ENCODE peak calls at places on chromosomes 3 and 15, in six cellular contexts. R is adipocyte, V is right lobe of liver, S is fibroblast of lung, L is iPS DF 6.9, T is psoas muscle. K is an unnamed sample.

GRCh38 chr15:39783244-39783820 is 691 bp upstream of the FSIP1 start:
- DNase-seq in R (peak; percentile 42), V (no peak), S (no peak), L (no peak), T (no peak), K (no peak)

GRCh38 chr3:120094776-120095225 is 554 bp upstream of the GSK3B start:
- DNase-seq in R (peak; percentile 100), V (peak; percentile 99), S (peak; percentile 100), L (peak; percentile 98), T (peak; percentile 99), K (peak; percentile 100)

GRCh38 chr3:1439395-1439794 is 346.6 kb downstream of the CNTN6 start:
- DNase-seq in R (no peak), V (no peak), S (no peak), L (no peak), T (no peak), K (no peak)

GRCh38 chr3:32951410-32951811 is at the start of gene CCR4:
- DNase-seq in R (no peak), V (no peak), S (no peak), L (no peak), T (no peak), K (no peak)

GRCh38 chr15:90338483-90338980 is 13.6 kb upstream of the ZNF774 start:
- DNase-seq in R (no peak), V (no peak), S (no peak), L (no peak), T (no peak), K (no peak)

GRCh38 chr15:85837011-85837433 is 42.3 kb upstream of the KLHL25 start:
- DNase-seq in R (no peak), V (no peak), S (no peak), L (no peak), T (no peak), K (no peak)

GRCh38 chr15:29573197-29573838 is 248.9 kb downstream of the TJP1 start:
- DNase-seq in R (no peak), V (no peak), S (no peak), L (no peak), T (no peak), K (no peak)

GRCh38 chr15:52445553-52445952 is 83.1 kb downstream of the MYO5A start:
- DNase-seq in R (no peak), V (no peak), S (no peak), L (no peak), T (no peak), K (no peak)

GRCh38 chr15:44550256-44550655 is 13.3 kb downstream of the EIF3J start:
- DNase-seq in R (peak; percentile 63), V (no peak), S (peak; percentile 62), L (no peak), T (no peak), K (no peak)

GRCh38 chr3:46348811-46349482 is 5.0 kb upstream of the CCR2 start:
- DNase-seq in R (no peak), V (no peak), S (no peak), L (no peak), T (no peak), K (no peak)

GRCh38 chr3:113166719-113167492 is 44.5 kb upstream of the BOC start:
- DNase-seq in R (peak; percentile 90), V (no peak), S (peak; percentile 73), L (peak; percentile 20), T (peak; percentile 29), K (peak; percentile 50)

GRCh38 chr3:79866162-79866561 is 98.4 kb upstream of the ROBO1 start:
- DNase-seq in R (no peak), V (no peak), S (no peak), L (no peak), T (no peak), K (no peak)

GRCh38 chr3:188788621-188789081 is 383.1 kb upstream of the TPRG1 start:
- DNase-seq in R (peak; percentile 65), V (no peak), S (peak; percentile 92), L (no peak), T (no peak), K (no peak)

GRCh38 chr15:97961067-97961954 is 808 bp downstream of the ARRDC4 start:
- DNase-seq in R (peak; percentile 59), V (peak; percentile 70), S (peak; percentile 25), L (no peak), T (peak; percentile 69), K (peak; percentile 75)

GRCh38 chr3:10745392-10745791 is 70.6 kb upstream of the SLC6A11 start:
- DNase-seq in R (no peak), V (no peak), S (no peak), L (no peak), T (no peak), K (no peak)

GRCh38 chr3:39707314-39707909 is 102.0 kb upstream of the MYRIP start:
- DNase-seq in R (peak; percentile 80), V (no peak), S (peak; percentile 17), L (no peak), T (no peak), K (no peak)

GRCh38 chr3:190811775-190812480 is 50.6 kb downstream of the GMNC start:
- DNase-seq in R (peak; percentile 89), V (peak; percentile 57), S (peak; percentile 81), L (peak; percentile 52), T (no peak), K (no peak)

GRCh38 chr3:171088984-171089754 is 62.6 kb upstream of the SLC2A2 start:
- DNase-seq in R (peak; percentile 62), V (no peak), S (peak; percentile 80), L (no peak), T (no peak), K (no peak)

GRCh38 chr15:72813345-72814004 is 29.9 kb upstream of the ADPGK start:
- DNase-seq in R (no peak), V (no peak), S (no peak), L (no peak), T (no peak), K (no peak)

GRCh38 chr3:119559441-119559963 is at the start of gene CD80:
- DNase-seq in R (peak; percentile 24), V (no peak), S (peak; percentile 43), L (peak; percentile 43), T (peak; percentile 28), K (peak; percentile 41)

GRCh38 chr3:9957214-9957613 is 5.0 kb upstream of the PRRT3 start:
- DNase-seq in R (no peak), V (no peak), S (peak; percentile 42), L (no peak), T (no peak), K (no peak)

GRCh38 chr3:194556086-194557056 is 69.6 kb upstream of the ATP13A3 start:
- DNase-seq in R (no peak), V (no peak), S (no peak), L (no peak), T (no peak), K (no peak)

GRCh38 chr3:49237344-49237743 is 39.7 kb downstream of the C3orf62 start:
- DNase-seq in R (no peak), V (no peak), S (no peak), L (no peak), T (no peak), K (no peak)

GRCh38 chr3:129314757-129315385 is 36.2 kb downstream of the HMCES start:
- DNase-seq in R (peak; percentile 97), V (peak; percentile 89), S (peak; percentile 94), L (peak; percentile 85), T (peak; percentile 83), K (peak; percentile 90)
- H3K4me1 ChIP-seq in R (peaks cover 15% of the 10 kb centered on the region), V (no peaks in the 10 kb centered on the region), S (peaks cover 3% of the 10 kb centered on the region), L (peaks cover 2% of the 10 kb centered on the region), T (peaks cover 12% of the 10 kb centered on the region), K (peaks cover 26% of the 10 kb centered on the region)

GRCh38 chr3:53155763-53156162 is 5.2 kb upstream of the PRKCD start:
- DNase-seq in R (no peak), V (peak; percentile 74), S (no peak), L (no peak), T (no peak), K (no peak)
- H3K4me1 ChIP-seq in R (peaks cover 42% of the 10 kb centered on the region), V (no peaks in the 10 kb centered on the region), S (peaks cover 6% of the 10 kb centered on the region), L (peaks cover 12% of the 10 kb centered on the region), T (peaks cover 28% of the 10 kb centered on the region), K (no peaks in the 10 kb centered on the region)

GRCh38 chr3:196609815-196610515 is 29.5 kb upstream of the NRROS start:
- DNase-seq in R (no peak), V (no peak), S (no peak), L (no peak), T (no peak), K (no peak)

GRCh38 chr3:196608693-196609092 is 30.8 kb upstream of the NRROS start:
- DNase-seq in R (no peak), V (no peak), S (no peak), L (no peak), T (no peak), K (no peak)

GRCh38 chr3:196617256-196617655 is 22.2 kb upstream of the NRROS start:
- DNase-seq in R (no peak), V (no peak), S (no peak), L (no peak), T (no peak), K (no peak)

GRCh38 chr3:196609343-196609775 is 30.1 kb upstream of the NRROS start:
- DNase-seq in R (peak; percentile 93), V (peak; percentile 90), S (peak; percentile 79), L (peak; percentile 84), T (peak; percentile 85), K (peak; percentile 86)

DNA sequence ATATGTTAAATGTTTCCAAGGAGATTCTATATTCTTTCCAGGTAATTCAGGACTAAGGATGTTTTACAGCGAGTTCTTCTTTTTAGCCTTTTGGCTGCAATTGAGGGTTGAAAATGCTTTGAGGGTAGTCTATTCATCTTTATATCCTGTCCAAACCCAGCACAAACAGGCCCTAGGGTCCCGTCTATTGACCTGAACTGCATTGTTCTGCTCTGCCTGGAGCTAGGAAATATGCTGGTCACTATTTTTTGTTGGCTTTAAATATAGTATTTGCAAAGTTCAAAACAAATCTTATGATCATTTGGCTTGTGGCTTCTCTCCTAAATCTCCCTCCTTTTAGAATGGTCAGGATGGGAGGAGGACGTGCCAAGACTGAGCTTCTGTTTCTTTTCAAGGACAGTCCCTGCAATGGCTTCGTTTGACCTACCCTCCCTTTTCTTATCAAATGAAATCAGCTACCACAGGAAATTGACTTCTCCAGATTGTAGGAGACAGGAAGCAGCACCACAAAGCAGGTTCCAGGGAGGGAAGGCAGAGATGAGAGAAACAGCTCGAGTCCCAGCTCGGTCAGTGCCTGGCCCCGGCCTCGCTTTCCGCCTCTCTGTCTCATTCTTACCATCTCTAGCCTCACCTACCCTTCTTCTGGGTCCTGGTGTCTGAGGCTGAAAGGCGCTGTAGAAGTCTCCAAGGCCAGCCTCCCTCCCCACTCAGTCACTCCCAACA is 27.6 kb upstream of the NRROS start:
- DNase-seq in R (no peak), V (no peak), S (no peak), L (no peak), T (no peak), K (peak; percentile 45)
- H3K4me1 ChIP-seq in R (no peaks in the 10 kb centered on the region), V (no peaks in the 10 kb centered on the region), S (no peaks in the 10 kb centered on the region), L (no peaks in the 10 kb centered on the region), T (no peaks in the 10 kb centered on the region), K (no peaks in the 10 kb centered on the region)

DNA sequence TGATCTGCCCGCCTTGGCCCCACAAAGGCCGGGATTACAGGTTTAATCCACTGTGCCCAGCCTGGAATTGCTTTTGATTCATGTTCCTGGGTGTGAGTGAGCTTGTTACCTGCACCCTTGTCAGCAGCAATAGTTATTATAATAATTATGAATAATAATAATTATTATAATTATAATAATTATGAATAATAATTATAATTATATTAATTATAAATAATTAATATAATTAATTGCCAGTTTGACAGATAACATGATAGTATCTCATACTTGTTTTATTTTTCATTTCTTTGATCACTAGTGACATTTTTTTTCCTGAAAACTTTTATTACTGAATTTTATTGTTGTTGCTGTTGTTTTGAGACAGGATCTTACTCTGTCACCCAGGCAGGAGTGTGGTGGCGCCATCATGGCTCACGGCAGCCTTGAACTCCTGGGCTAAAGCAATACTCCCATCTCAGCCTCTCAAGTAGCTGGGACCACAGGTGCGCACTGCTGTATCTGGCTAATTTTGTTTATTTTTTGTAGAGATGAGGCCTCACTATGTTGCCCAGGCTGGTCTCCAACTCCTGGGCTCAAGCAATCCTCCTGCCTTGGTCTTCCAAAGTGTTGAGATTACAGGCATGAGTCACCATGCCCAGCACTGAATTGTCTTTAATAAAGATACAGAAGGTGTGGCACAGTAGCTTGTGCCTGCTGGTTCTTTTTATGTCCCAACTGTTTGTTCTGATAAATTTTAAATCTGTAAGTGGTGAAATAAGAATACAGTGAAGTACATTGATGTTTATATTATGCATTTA is 20.9 kb upstream of the TRAK1 start:
- DNase-seq in R (no peak), V (no peak), S (no peak), L (no peak), T (no peak), K (no peak)
- H3K4me1 ChIP-seq in R (peaks cover 75% of the 10 kb centered on the region), V (peaks cover 4% of the 10 kb centered on the region), S (peaks cover 38% of the 10 kb centered on the region), L (peaks cover 9% of the 10 kb centered on the region), T (peaks cover 79% of the 10 kb centered on the region), K (peaks cover 96% of the 10 kb centered on the region)